ENCODE peak calls at places on chromosomes 5 and 9, in six cellular contexts. T is H9, F is mesendoderm, S is IMR-90, X is neuronal stem cell, L is mesenchymal stem cell. R is an unnamed sample.

GRCh38 chr5:16935271-16936149 is 578 bp downstream of the MYO10 start:
- DNase-seq in T (peak; percentile 34), F (peak; percentile 83), S (no peak), X (no peak), L (no peak), R (peak; percentile 14)

GRCh38 chr5:187042-187431 is 4.3 kb upstream of the LRRC14B start:
- DNase-seq in T (no peak), F (no peak), S (no peak), X (no peak), L (no peak), R (no peak)

GRCh38 chr5:159210846-159211245 is 1.5 kb upstream of the RNF145 start:
- DNase-seq in T (no peak), F (peak; percentile 14), S (no peak), X (no peak), L (no peak), R (no peak)

GRCh38 chr5:127290946-127291763 is 559 bp downstream of the MEGF10 start:
- DNase-seq in T (no peak), F (peak; percentile 75), S (no peak), X (no peak), L (no peak), R (no peak)

GRCh38 chr5:15768936-15769335 is 269.0 kb downstream of the FBXL7 start:
- DNase-seq in T (no peak), F (no peak), S (no peak), X (no peak), L (no peak), R (no peak)

GRCh38 chr9:4833781-4834560 is 41.2 kb downstream of the RCL1 start:
- DNase-seq in T (no peak), F (no peak), S (peak; percentile 84), X (no peak), L (peak; percentile 76), R (no peak)

GRCh38 chr9:117744856-117745389 is 40.7 kb downstream of the TLR4 start:
- DNase-seq in T (peak; percentile 37), F (no peak), S (no peak), X (peak; percentile 24), L (no peak), R (no peak)

GRCh38 chr5:130032807-130033206 is 128.5 kb downstream of the CHSY3 start:
- DNase-seq in T (no peak), F (no peak), S (no peak), X (no peak), L (no peak), R (peak; percentile 6)

GRCh38 chr9:114373960-114374730 is 13.6 kb downstream of the AKNA start:
- DNase-seq in T (no peak), F (no peak), S (no peak), X (no peak), L (no peak), R (no peak)
- H2AK5ac ChIP-seq in T (no peak overlapping the region), F (no peak overlapping the region), S (no peak overlapping the region), X (no peak overlapping the region), L (no peak overlapping the region), R (no peak overlapping the region)

DNA sequence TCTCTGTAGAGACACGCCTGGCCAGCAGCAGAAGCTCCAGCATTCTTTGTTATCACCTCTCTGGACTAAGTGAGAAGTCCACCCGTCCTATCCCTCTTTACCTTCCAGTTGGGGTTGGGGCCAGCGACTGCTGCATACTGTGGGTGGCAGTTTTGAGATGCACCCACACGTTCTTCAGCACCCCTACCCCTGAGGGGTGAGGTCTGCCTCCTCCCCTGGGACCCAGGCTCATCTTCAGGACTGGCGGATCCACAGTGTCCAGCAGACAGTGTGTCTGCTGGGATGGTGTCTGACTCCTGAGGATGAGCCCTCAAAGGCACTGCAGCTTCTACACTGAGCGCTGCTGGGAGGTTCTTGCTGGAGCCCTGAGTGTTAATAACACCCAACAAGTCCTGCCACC is 78.8 kb downstream of the GADD45G start:
- DNase-seq in T (no peak), F (no peak), S (no peak), X (no peak), L (no peak), R (no peak)
- H2AK5ac ChIP-seq in T (no peak overlapping the region), F (no peak overlapping the region), S (no peak overlapping the region), X (peak overlapping the region; percentile 24), L (no peak overlapping the region), R (peak overlapping the region; percentile 2)

GRCh38 chr5:34653708-34654107 is 2.4 kb upstream of the RAI14 start:
- DNase-seq in T (no peak), F (no peak), S (no peak), X (no peak), L (no peak), R (no peak)
- H2AK5ac ChIP-seq in T (no peak overlapping the region), F (no peak overlapping the region), S (peak overlapping the region; percentile 57), X (no peak overlapping the region), L (peak overlapping the region; percentile 47), R (no peak overlapping the region)

GRCh38 chr9:32884482-32884881 is 101.1 kb downstream of the TMEM215 start:
- DNase-seq in T (no peak), F (peak; percentile 43), S (no peak), X (no peak), L (no peak), R (no peak)
- H2AK5ac ChIP-seq in T (no peak overlapping the region), F (no peak overlapping the region), S (no peak overlapping the region), X (no peak overlapping the region), L (no peak overlapping the region), R (no peak overlapping the region)

GRCh38 chr9:122116448-122117173 is 23.5 kb upstream of the TTLL11 start:
- DNase-seq in T (no peak), F (no peak), S (no peak), X (no peak), L (no peak), R (no peak)
- H2AK5ac ChIP-seq in T (no peak overlapping the region), F (no peak overlapping the region), S (no peak overlapping the region), X (no peak overlapping the region), L (no peak overlapping the region), R (no peak overlapping the region)

GRCh38 chr5:131528682-131529081 is 106.3 kb downstream of the RAPGEF6 start:
- DNase-seq in T (no peak), F (peak; percentile 38), S (no peak), X (no peak), L (no peak), R (no peak)
- H2AK5ac ChIP-seq in T (no peak overlapping the region), F (no peak overlapping the region), S (peak overlapping the region; percentile 4), X (no peak overlapping the region), L (no peak overlapping the region), R (no peak overlapping the region)

GRCh38 chr9:6838158-6838557 is 80.4 kb downstream of the KDM4C start:
- DNase-seq in T (no peak), F (no peak), S (no peak), X (no peak), L (no peak), R (no peak)

GRCh38 chr9:6833518-6834192 is 75.9 kb downstream of the KDM4C start:
- DNase-seq in T (no peak), F (no peak), S (peak; percentile 39), X (no peak), L (peak; percentile 14), R (peak; percentile 69)

GRCh38 chr9:6829027-6829426 is 71.3 kb downstream of the KDM4C start:
- DNase-seq in T (no peak), F (peak; percentile 64), S (peak; percentile 19), X (no peak), L (peak; percentile 34), R (peak; percentile 22)

GRCh38 chr9:6834306-6834705 is 76.5 kb downstream of the KDM4C start:
- DNase-seq in T (no peak), F (no peak), S (no peak), X (no peak), L (no peak), R (no peak)
- H2AK5ac ChIP-seq in T (no peak overlapping the region), F (no peak overlapping the region), S (no peak overlapping the region), X (no peak overlapping the region), L (no peak overlapping the region), R (no peak overlapping the region)

GRCh38 chr9:105006514-105006913 is 78.6 kb upstream of the ABCA1 start:
- DNase-seq in T (no peak), F (no peak), S (no peak), X (no peak), L (no peak), R (no peak)

GRCh38 chr9:105007143-105007542 is 79.2 kb upstream of the ABCA1 start:
- DNase-seq in T (no peak), F (no peak), S (peak; percentile 92), X (no peak), L (peak; percentile 88), R (peak; percentile 42)

DNA sequence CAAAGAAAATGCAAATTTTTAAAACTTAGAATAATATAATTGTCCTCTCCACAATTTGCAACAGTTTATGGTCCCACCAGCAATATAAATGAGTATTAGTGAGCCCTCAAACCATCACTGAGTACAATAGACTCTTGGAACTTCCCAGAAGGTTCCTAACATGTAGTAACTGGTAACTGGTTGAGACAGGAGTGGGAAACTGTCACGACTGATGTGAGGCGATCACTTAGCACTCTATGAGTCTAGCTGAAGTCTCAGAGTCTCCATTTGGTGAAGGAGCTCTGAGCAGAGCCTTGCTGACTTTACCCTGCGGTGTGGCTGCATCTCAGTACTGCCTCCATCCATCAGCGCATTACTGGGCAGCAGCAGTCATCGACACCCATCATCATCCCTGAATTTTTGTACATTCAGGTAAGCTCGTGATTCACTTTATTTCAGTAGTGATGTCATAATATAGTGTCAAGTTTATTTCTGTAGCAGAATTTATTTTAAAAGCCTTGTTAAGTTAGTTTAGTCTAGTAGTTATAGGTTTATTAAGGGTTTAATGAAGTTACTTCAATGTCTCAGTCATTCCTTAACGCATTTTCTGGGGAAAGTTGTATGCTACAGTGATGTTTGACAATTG is 76.6 kb upstream of the ABCA1 start:
- DNase-seq in T (no peak), F (no peak), S (no peak), X (no peak), L (no peak), R (no peak)
- H2AK5ac ChIP-seq in T (no peak overlapping the region), F (no peak overlapping the region), S (peak overlapping the region; percentile 94), X (no peak overlapping the region), L (no peak overlapping the region), R (no peak overlapping the region)

GRCh38 chr5:10633271-10634049 is 69.6 kb downstream of the ANKRD33B start:
- DNase-seq in T (no peak), F (no peak), S (no peak), X (no peak), L (no peak), R (no peak)

GRCh38 chr5:10629661-10630060 is 65.8 kb downstream of the ANKRD33B start:
- DNase-seq in T (no peak), F (no peak), S (no peak), X (no peak), L (no peak), R (no peak)

GRCh38 chr5:10632110-10632903 is 68.4 kb downstream of the ANKRD33B start:
- DNase-seq in T (no peak), F (peak; percentile 55), S (peak; percentile 59), X (no peak), L (peak; percentile 54), R (peak; percentile 46)

GRCh38 chr5:10630126-10630525 is 66.3 kb downstream of the ANKRD33B start:
- DNase-seq in T (no peak), F (no peak), S (no peak), X (no peak), L (no peak), R (no peak)

DNA sequence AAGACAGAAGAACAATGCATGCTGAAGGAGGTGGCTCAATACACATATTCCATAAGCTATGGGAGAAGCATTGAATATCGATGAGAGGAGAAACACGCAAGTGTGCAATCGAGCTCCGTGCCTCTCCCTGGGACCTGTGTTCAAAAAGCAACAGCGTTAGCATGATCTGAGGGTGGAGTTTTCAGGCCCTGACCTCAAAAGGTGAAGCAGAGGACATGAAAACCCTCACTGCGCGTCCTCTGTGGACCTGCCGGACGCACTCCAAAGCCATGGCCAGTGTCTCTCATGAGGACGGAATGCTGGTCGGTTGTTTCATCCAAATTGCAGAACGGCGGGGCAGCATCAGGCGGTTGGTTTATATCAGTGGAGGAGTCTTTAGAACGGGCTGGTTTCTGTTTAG is 67.7 kb downstream of the ANKRD33B start:
- DNase-seq in T (no peak), F (no peak), S (no peak), X (no peak), L (no peak), R (no peak)
- H2AK5ac ChIP-seq in T (no peak overlapping the region), F (no peak overlapping the region), S (no peak overlapping the region), X (no peak overlapping the region), L (no peak overlapping the region), R (no peak overlapping the region)

R was measured in trophoblast cell.